ENCODE peak calls at places on chromosomes 11 and 22, in seven cellular contexts. T is ovary, G is HepG2, I is esophagus muscularis mucosa, D is stomach, F is K562, C is A549. K is an unnamed sample. For H3K9me3, the result is how much of the 10 kb centered on the place peaks cover.

GRCh38 chr11:11400635-11401232 is 47.7 kb upstream of the CSNK2A3 start:
- DNase-seq in T (no peak), G (peak), I (no peak), D (no peak), F (peak), C (no peak), K (no peak)

GRCh38 chr11:117070016-117070415 is 28.2 kb downstream of the SIK3 start:
- DNase-seq in T (no peak), G (no peak), I (no peak), D (no peak), F (no peak), C (no peak), K (no peak)

GRCh38 chr11:63492441-63492840 is 1.5 kb upstream of the PLAAT5 start:
- DNase-seq in T (no peak), G (no peak), I (no peak), D (no peak), F (no peak), C (no peak), K (no peak)

GRCh38 chr11:16799890-16800289 is 61.4 kb downstream of the C11orf58 start:
- DNase-seq in T (no peak), G (no peak), I (no peak), D (no peak), F (no peak), C (no peak), K (no peak)

GRCh38 chr11:67252831-67253239 is 13.4 kb upstream of the GRK2 start:
- DNase-seq in T (no peak), G (no peak), I (no peak), D (no peak), F (no peak), C (peak), K (no peak)

GRCh38 chr11:127791844-127792243 is 791.3 kb upstream of the KIRREL3 start:
- DNase-seq in T (no peak), G (no peak), I (no peak), D (no peak), F (no peak), C (no peak), K (no peak)

GRCh38 chr22:41517172-41518047 is 26.9 kb downstream of the POLR3H start:
- DNase-seq in T (peak), G (peak), I (peak), D (peak), F (no peak), C (peak), K (no peak)

GRCh38 chr11:27087425-27087824 is 46.8 kb downstream of the BBOX1 start:
- DNase-seq in T (no peak), G (no peak), I (no peak), D (no peak), F (no peak), C (no peak), K (no peak)

GRCh38 chr11:8403310-8403709 is 139.6 kb upstream of the LMO1 start:
- DNase-seq in T (no peak), G (no peak), I (no peak), D (no peak), F (no peak), C (no peak), K (no peak)

GRCh38 chr11:47565340-47566165 is at the start of gene PTPMT1:
- DNase-seq in T (peak), G (peak), I (no peak), D (peak), F (peak), C (peak), K (peak)

GRCh38 chr22:27668828-27669797 is 132.4 kb downstream of the MN1 start:
- DNase-seq in T (no peak), G (peak), I (no peak), D (no peak), F (peak), C (peak), K (peak)

GRCh38 chr11:133694701-133695100 is 150.6 kb downstream of the SPATA19 start:
- DNase-seq in T (no peak), G (no peak), I (peak), D (no peak), F (no peak), C (no peak), K (no peak)

GRCh38 chr11:6321961-6322362 is 1.7 kb upstream of the CAVIN3 start:
- DNase-seq in T (no peak), G (no peak), I (no peak), D (no peak), F (no peak), C (no peak), K (no peak)

GRCh38 chr22:45344339-45344738 is 34.6 kb downstream of the FAM118A start:
- DNase-seq in T (no peak), G (no peak), I (no peak), D (no peak), F (no peak), C (peak), K (no peak)

DNA sequence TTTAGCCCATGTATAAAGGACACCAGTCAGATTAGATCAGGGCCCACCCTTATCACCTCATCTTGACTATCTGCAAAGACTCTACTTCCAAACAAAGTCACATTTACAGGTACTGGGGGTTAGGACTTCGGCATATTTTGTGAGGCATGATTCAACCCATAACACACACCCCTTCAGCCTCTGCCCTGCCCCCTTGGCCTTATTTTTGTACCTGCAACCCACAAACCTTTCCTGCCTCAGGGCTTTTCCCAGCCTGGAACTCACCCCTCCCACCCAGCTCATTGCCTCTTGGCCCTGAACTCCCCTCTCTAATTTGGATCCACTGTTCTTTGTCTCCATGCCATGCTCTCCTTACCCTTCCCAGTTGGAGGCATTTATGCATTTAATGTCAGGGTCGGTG is 1116.9 kb downstream of the TBC1D22A start:
- DNase-seq in T (no peak), G (no peak), I (no peak), D (no peak), F (no peak), C (no peak), K (no peak)
- H3K9me3 ChIP-seq in T (under half), G (under half), I (under half), D (under half), F (under half), C (under half), K (under half)

GRCh38 chr11:106386519-106386918 is 309.1 kb downstream of the AASDHPPT start:
- DNase-seq in T (no peak), G (no peak), I (no peak), D (no peak), F (no peak), C (no peak), K (no peak)

GRCh38 chr11:106390078-106390477 is 312.6 kb downstream of the AASDHPPT start:
- DNase-seq in T (no peak), G (no peak), I (no peak), D (no peak), F (no peak), C (no peak), K (no peak)

GRCh38 chr11:106395716-106396349 is 318.4 kb downstream of the AASDHPPT start:
- DNase-seq in T (no peak), G (no peak), I (no peak), D (no peak), F (no peak), C (no peak), K (no peak)

GRCh38 chr11:106389096-106389495 is 311.6 kb downstream of the AASDHPPT start:
- DNase-seq in T (no peak), G (no peak), I (no peak), D (no peak), F (no peak), C (no peak), K (no peak)

GRCh38 chr11:106391771-106392412 is 314.4 kb downstream of the AASDHPPT start:
- DNase-seq in T (no peak), G (no peak), I (no peak), D (no peak), F (no peak), C (no peak), K (no peak)
- TF ChIP-seq EP300 in T (no peak), G (no peak), I (no peak), D (no peak), F (no peak), C (no peak), K (no peak)

GRCh38 chr11:65430406-65431217 is 8.0 kb downstream of the NEAT1 start:
- DNase-seq in T (no peak), G (no peak), I (no peak), D (peak), F (no peak), C (no peak), K (peak)
- TF ChIP-seq POLR2A in T (peak), G (no peak), I (no peak), D (no peak), F (peak), C (no peak), K (no peak)

DNA sequence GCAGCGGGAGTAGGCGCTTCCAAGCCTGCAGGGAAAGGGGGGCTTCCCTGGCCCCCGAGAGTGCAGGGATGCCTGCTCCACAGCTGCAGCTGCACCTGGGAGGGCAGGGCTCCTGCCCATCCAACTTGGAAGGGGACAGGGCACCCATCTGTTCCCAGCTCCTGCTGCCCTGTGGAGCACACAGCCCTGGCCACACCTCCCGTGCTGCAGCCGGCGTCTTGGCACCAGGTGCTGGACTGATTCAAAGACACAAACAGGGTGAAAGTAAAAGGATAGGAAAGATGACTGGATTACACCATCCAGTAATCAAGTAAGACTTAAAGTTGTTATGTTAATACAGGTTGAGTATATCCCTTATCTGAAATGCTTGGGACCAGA is 14.8 kb downstream of the NPAT start:
- DNase-seq in T (no peak), G (no peak), I (no peak), D (no peak), F (no peak), C (no peak), K (no peak)
- H3K9me3 ChIP-seq in T (under half), G (under half), I (under half), D (under half), F (under half), C (under half), K (under half)

GRCh38 chr11:61546663-61547062 is 34.2 kb downstream of the SYT7 start:
- DNase-seq in T (no peak), G (no peak), I (no peak), D (no peak), F (no peak), C (no peak), K (no peak)
- TF ChIP-seq EP300 in T (no peak), G (no peak), I (no peak), D (no peak), F (no peak), C (no peak), K (no peak)

GRCh38 chr22:37218771-37219411 is 6.6 kb upstream of the SSTR3 start:
- DNase-seq in T (no peak), G (no peak), I (no peak), D (no peak), F (no peak), C (no peak), K (no peak)
- TF ChIP-seq POLR2A in T (no peak), G (no peak), I (no peak), D (no peak), F (no peak), C (no peak), K (no peak)